ENCODE peak calls at places on chromosomes 6 and 20, in nine cellular contexts. S, X, H, N, P, D, O, I and C are unnamed samples.

GRCh38 chr20:25245461-25245860 is 2.4 kb upstream of the PYGB start:
- DNase-seq in O (no peak), P (no peak), S (no peak), X (no peak), D (no peak), N (no peak), I (no peak), H (no peak), C (no peak)

GRCh38 chr6:11413112-11413687 is 124.3 kb upstream of the TMEM170B start:
- DNase-seq in O (no peak), N (no peak), X (no peak), H (no peak), D (no peak), S (no peak), I (no peak), P (no peak), C (no peak)

GRCh38 chr6:144797881-144798589 is 512.9 kb downstream of the UTRN start:
- DNase-seq in S (no peak), P (peak; percentile 66), H (no peak), D (no peak), X (no peak), O (no peak), N (no peak), I (no peak), C (no peak)

GRCh38 chr20:637559-637958 is 15.4 kb downstream of the SRXN1 start:
- DNase-seq in D (no peak), P (no peak), O (no peak), X (no peak), I (no peak), N (no peak), H (no peak), S (no peak), C (no peak)

GRCh38 chr6:145086197-145086596 is 649.1 kb downstream of the EPM2A start:
- DNase-seq in O (no peak), S (no peak), X (no peak), D (no peak), H (no peak), N (no peak), I (no peak), P (no peak), C (no peak)

GRCh38 chr6:90139272-90139817 is 157.3 kb downstream of the BACH2 start:
- DNase-seq in P (no peak), N (no peak), H (no peak), O (no peak), S (no peak), X (no peak), I (no peak), D (no peak), C (no peak)

GRCh38 chr6:84615113-84615850 is 149.1 kb downstream of the TBX18 start:
- DNase-seq in N (no peak), S (no peak), O (no peak), D (no peak), P (no peak), H (no peak), I (no peak), X (no peak), C (no peak)

GRCh38 chr6:90044833-90045337 is 150.6 kb downstream of the GJA10 start:
- DNase-seq in P (peak; percentile 52), X (no peak), N (no peak), I (no peak), O (no peak), H (no peak), S (no peak), D (no peak), C (no peak)

GRCh38 chr6:1103945-1104623 is 207.8 kb upstream of the FOXQ1 start:
- DNase-seq in H (no peak), X (no peak), N (no peak), O (no peak), I (no peak), D (no peak), S (no peak), P (peak; percentile 56), C (peak; percentile 33)

GRCh38 chr20:62220666-62221568 is 839 bp upstream of the HRH3 start:
- DNase-seq in S (no peak), O (no peak), I (no peak), P (no peak), H (no peak), D (no peak), N (no peak), X (no peak), C (no peak)

GRCh38 chr20:38153011-38153329 is 12.1 kb downstream of the TGM2 start:
- DNase-seq in H (no peak), O (no peak), S (no peak), P (no peak), N (no peak), I (no peak), X (no peak), D (no peak), C (no peak)

GRCh38 chr6:21371676-21372161 is 221.8 kb upstream of the SOX4 start:
- DNase-seq in I (no peak), O (no peak), S (no peak), H (no peak), N (no peak), X (no peak), P (peak; percentile 48), D (no peak), C (peak; percentile 25)

GRCh38 chr6:137248702-137249101 is 29.5 kb upstream of the IFNGR1 start:
- DNase-seq in P (no peak), H (no peak), S (no peak), I (no peak), O (no peak), X (no peak), D (no peak), N (no peak), C (no peak)

GRCh38 chr6:87407531-87407895 is 259 bp upstream of the CFAP206 start:
- DNase-seq in P (no peak), N (no peak), I (no peak), D (peak; percentile 38), X (peak; percentile 28), O (no peak), S (no peak), H (no peak), C (peak; percentile 46)

GRCh38 chr20:13800728-13801134 is 15.9 kb downstream of the NDUFAF5 start:
- DNase-seq in O (peak; percentile 86), D (peak; percentile 83), H (no peak), N (peak; percentile 94), I (no peak), X (peak; percentile 87), P (peak; percentile 87), S (peak; percentile 89), C (no peak)

GRCh38 chr6:134347916-134348805 is 30.2 kb upstream of the SGK1 start:
- DNase-seq in N (no peak), O (peak; percentile 58), S (peak; percentile 74), P (peak; percentile 72), I (no peak), D (no peak), X (no peak), H (no peak), C (peak; percentile 61)

GRCh38 chr20:3908667-3909066 is 19.5 kb downstream of the PANK2 start:
- DNase-seq in I (no peak), H (no peak), O (no peak), X (no peak), N (no peak), P (no peak), S (no peak), D (no peak), C (no peak)